ENCODE peak calls at places on chromosomes 7 and 10, in eight cellular contexts. One of them, this sample, is unnamed.

GRCh38 chr7:94655884-94656657 is at the start of gene SGCE:
- DNase-seq in neural progenitor cell: peak
- DNase-seq in mucosa of descending colon: peak
- DNase-seq in choroid plexus epithelial cell: peak
- DNase-seq in upper lobe of right lung: peak
- DNase-seq in natural killer cell: peak
- DNase-seq in uterus: peak
- DNase-seq in lower lobe of right lung: peak
- DNase-seq in this sample: peak

GRCh38 chr7:46220066-46220630 is 299.1 kb upstream of the IGFBP3 start:
- DNase-seq in neural progenitor cell: no peak
- DNase-seq in mucosa of descending colon: no peak
- DNase-seq in choroid plexus epithelial cell: no peak
- DNase-seq in upper lobe of right lung: no peak
- DNase-seq in natural killer cell: no peak
- DNase-seq in uterus: no peak
- DNase-seq in lower lobe of right lung: no peak
- DNase-seq in this sample: no peak

GRCh38 chr7:100620239-100620638 is 7.9 kb downstream of the MOSPD3 start:
- DNase-seq in neural progenitor cell: no peak
- DNase-seq in mucosa of descending colon: no peak
- DNase-seq in choroid plexus epithelial cell: no peak
- DNase-seq in upper lobe of right lung: no peak
- DNase-seq in natural killer cell: no peak
- DNase-seq in uterus: no peak
- DNase-seq in lower lobe of right lung: no peak
- DNase-seq in this sample: no peak

GRCh38 chr10:70255329-70256299 is 22.4 kb upstream of the PPA1 start:
- DNase-seq in neural progenitor cell: no peak
- DNase-seq in mucosa of descending colon: peak
- DNase-seq in choroid plexus epithelial cell: no peak
- DNase-seq in upper lobe of right lung: no peak
- DNase-seq in natural killer cell: no peak
- DNase-seq in uterus: no peak
- DNase-seq in lower lobe of right lung: peak
- DNase-seq in this sample: no peak

GRCh38 chr10:21989453-21990154 is 13.9 kb downstream of the DNAJC1 start:
- DNase-seq in neural progenitor cell: peak
- DNase-seq in mucosa of descending colon: no peak
- DNase-seq in choroid plexus epithelial cell: peak
- DNase-seq in upper lobe of right lung: peak
- DNase-seq in natural killer cell: no peak
- DNase-seq in uterus: peak
- DNase-seq in lower lobe of right lung: peak
- DNase-seq in this sample: no peak

GRCh38 chr7:137360087-137360679 is 16.6 kb upstream of the PTN start:
- DNase-seq in neural progenitor cell: peak
- DNase-seq in mucosa of descending colon: no peak
- DNase-seq in choroid plexus epithelial cell: peak
- DNase-seq in upper lobe of right lung: no peak
- DNase-seq in natural killer cell: no peak
- DNase-seq in uterus: no peak
- DNase-seq in lower lobe of right lung: no peak
- DNase-seq in this sample: no peak

GRCh38 chr7:122791959-122792545 is 89.3 kb upstream of the RNF148 start:
- DNase-seq in neural progenitor cell: peak
- DNase-seq in mucosa of descending colon: no peak
- DNase-seq in choroid plexus epithelial cell: peak
- DNase-seq in upper lobe of right lung: no peak
- DNase-seq in natural killer cell: no peak
- DNase-seq in uterus: no peak
- DNase-seq in lower lobe of right lung: no peak
- DNase-seq in this sample: no peak

GRCh38 chr10:96767611-96768010 is 47.3 kb upstream of the PIK3AP1 start:
- DNase-seq in neural progenitor cell: no peak
- DNase-seq in mucosa of descending colon: no peak
- DNase-seq in choroid plexus epithelial cell: no peak
- DNase-seq in upper lobe of right lung: no peak
- DNase-seq in natural killer cell: no peak
- DNase-seq in uterus: no peak
- DNase-seq in lower lobe of right lung: no peak
- DNase-seq in this sample: no peak

GRCh38 chr10:10477859-10478258 is 539.8 kb upstream of the CELF2 start:
- DNase-seq in neural progenitor cell: no peak
- DNase-seq in mucosa of descending colon: no peak
- DNase-seq in choroid plexus epithelial cell: peak
- DNase-seq in upper lobe of right lung: no peak
- DNase-seq in natural killer cell: no peak
- DNase-seq in uterus: no peak
- DNase-seq in lower lobe of right lung: no peak
- DNase-seq in this sample: no peak

GRCh38 chr7:158013085-158013668 is 574.4 kb downstream of the PTPRN2 start:
- DNase-seq in neural progenitor cell: no peak
- DNase-seq in mucosa of descending colon: no peak
- DNase-seq in choroid plexus epithelial cell: peak
- DNase-seq in upper lobe of right lung: no peak
- DNase-seq in natural killer cell: no peak
- DNase-seq in uterus: no peak
- DNase-seq in lower lobe of right lung: no peak
- DNase-seq in this sample: no peak

GRCh38 chr10:28219241-28219640 is 83.6 kb downstream of the MPP7 start:
- DNase-seq in neural progenitor cell: no peak
- DNase-seq in mucosa of descending colon: no peak
- DNase-seq in choroid plexus epithelial cell: peak
- DNase-seq in upper lobe of right lung: no peak
- DNase-seq in natural killer cell: no peak
- DNase-seq in uterus: no peak
- DNase-seq in lower lobe of right lung: no peak
- DNase-seq in this sample: no peak

GRCh38 chr10:1670541-1671365 is 66.6 kb downstream of the ADARB2 start:
- DNase-seq in neural progenitor cell: no peak
- DNase-seq in mucosa of descending colon: no peak
- DNase-seq in choroid plexus epithelial cell: no peak
- DNase-seq in upper lobe of right lung: no peak
- DNase-seq in natural killer cell: no peak
- DNase-seq in uterus: no peak
- DNase-seq in lower lobe of right lung: no peak
- DNase-seq in this sample: no peak

GRCh38 chr7:156993021-156993924 is 17.2 kb downstream of the MNX1 start:
- DNase-seq in neural progenitor cell: no peak
- DNase-seq in mucosa of descending colon: no peak
- DNase-seq in choroid plexus epithelial cell: peak
- DNase-seq in upper lobe of right lung: peak
- DNase-seq in natural killer cell: no peak
- DNase-seq in uterus: peak
- DNase-seq in lower lobe of right lung: no peak
- DNase-seq in this sample: no peak

GRCh38 chr7:2016021-2016631 is 216.6 kb downstream of the MAD1L1 start:
- DNase-seq in neural progenitor cell: no peak
- DNase-seq in mucosa of descending colon: peak
- DNase-seq in choroid plexus epithelial cell: no peak
- DNase-seq in upper lobe of right lung: peak
- DNase-seq in natural killer cell: peak
- DNase-seq in uterus: no peak
- DNase-seq in lower lobe of right lung: peak
- DNase-seq in this sample: no peak

GRCh38 chr7:101486764-101487458 is 124.2 kb downstream of the COL26A1 start:
- DNase-seq in neural progenitor cell: no peak
- DNase-seq in mucosa of descending colon: no peak
- DNase-seq in choroid plexus epithelial cell: no peak
- DNase-seq in upper lobe of right lung: no peak
- DNase-seq in natural killer cell: no peak
- DNase-seq in uterus: peak
- DNase-seq in lower lobe of right lung: no peak
- DNase-seq in this sample: no peak

GRCh38 chr7:78510580-78511188 is 712.1 kb downstream of the PHTF2 start:
- DNase-seq in neural progenitor cell: peak
- DNase-seq in mucosa of descending colon: peak
- DNase-seq in choroid plexus epithelial cell: peak
- DNase-seq in upper lobe of right lung: no peak
- DNase-seq in natural killer cell: no peak
- DNase-seq in uterus: no peak
- DNase-seq in lower lobe of right lung: no peak
- DNase-seq in this sample: no peak

GRCh38 chr10:104092749-104093148 is 7.1 kb upstream of the COL17A1 start:
- DNase-seq in neural progenitor cell: no peak
- DNase-seq in mucosa of descending colon: no peak
- DNase-seq in choroid plexus epithelial cell: no peak
- DNase-seq in upper lobe of right lung: no peak
- DNase-seq in natural killer cell: no peak
- DNase-seq in uterus: no peak
- DNase-seq in lower lobe of right lung: no peak
- DNase-seq in this sample: no peak

GRCh38 chr7:151207315-151207714 is 3.0 kb downstream of the H2BK1 start:
- DNase-seq in neural progenitor cell: no peak
- DNase-seq in mucosa of descending colon: no peak
- DNase-seq in choroid plexus epithelial cell: no peak
- DNase-seq in upper lobe of right lung: no peak
- DNase-seq in natural killer cell: no peak
- DNase-seq in uterus: no peak
- DNase-seq in lower lobe of right lung: no peak
- DNase-seq in this sample: no peak

GRCh38 chr7:66267249-66267648 is 62.1 kb downstream of the TPST1 start:
- DNase-seq in neural progenitor cell: no peak
- DNase-seq in mucosa of descending colon: no peak
- DNase-seq in choroid plexus epithelial cell: peak
- DNase-seq in upper lobe of right lung: no peak
- DNase-seq in natural killer cell: no peak
- DNase-seq in uterus: peak
- DNase-seq in lower lobe of right lung: no peak
- DNase-seq in this sample: no peak

GRCh38 chr10:105605104-105605503 is 964.0 kb downstream of the SORCS3 start:
- DNase-seq in neural progenitor cell: no peak
- DNase-seq in mucosa of descending colon: no peak
- DNase-seq in choroid plexus epithelial cell: no peak
- DNase-seq in upper lobe of right lung: no peak
- DNase-seq in natural killer cell: no peak
- DNase-seq in uterus: no peak
- DNase-seq in lower lobe of right lung: no peak
- DNase-seq in this sample: no peak
- TF ChIP-seq CTCF in neural progenitor cell: no peak
- TF ChIP-seq CTCF in mucosa of descending colon: no peak
- TF ChIP-seq CTCF in choroid plexus epithelial cell: no peak
- TF ChIP-seq CTCF in upper lobe of right lung: no peak
- TF ChIP-seq CTCF in natural killer cell: no peak
- TF ChIP-seq CTCF in uterus: no peak
- TF ChIP-seq CTCF in lower lobe of right lung: no peak
- TF ChIP-seq CTCF in this sample: no peak

DNA sequence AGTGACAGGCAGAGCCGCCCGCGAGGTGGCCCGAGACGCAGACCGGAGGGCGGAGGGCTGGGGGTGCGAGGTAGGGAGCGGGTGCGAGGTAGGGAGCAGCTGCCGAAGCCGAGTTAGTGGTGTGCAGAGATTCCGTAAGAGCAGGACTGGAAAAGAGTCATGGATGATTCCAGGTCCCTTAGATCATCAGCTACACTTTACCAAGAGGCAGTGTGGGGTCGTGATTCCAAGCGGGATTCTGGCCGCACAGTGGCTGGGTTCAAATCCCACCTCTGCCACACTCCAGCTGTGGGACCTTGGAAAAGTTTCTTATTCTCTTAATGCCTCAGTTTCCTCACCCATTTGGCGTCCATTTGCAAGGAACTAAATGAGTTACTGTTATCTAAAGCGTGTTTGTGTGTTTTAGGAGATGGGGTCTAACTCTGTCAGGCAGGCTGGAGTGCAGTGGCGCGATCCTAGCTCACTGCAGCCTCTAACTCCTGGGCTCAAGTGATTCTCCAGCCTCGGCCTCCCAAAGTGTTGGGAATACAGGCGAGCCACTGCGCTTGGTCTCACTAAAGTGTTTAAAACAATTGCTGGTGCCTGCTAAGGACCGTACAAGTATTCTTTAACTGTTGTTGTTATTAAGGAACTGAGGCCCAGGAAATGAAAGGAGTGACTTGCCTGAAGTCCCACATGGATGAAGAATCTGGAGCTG is 1.1 kb downstream of the NDUFB2 start:
- DNase-seq in neural progenitor cell: no peak
- DNase-seq in mucosa of descending colon: no peak
- DNase-seq in choroid plexus epithelial cell: peak
- DNase-seq in upper lobe of right lung: no peak
- DNase-seq in natural killer cell: no peak
- DNase-seq in uterus: no peak
- DNase-seq in lower lobe of right lung: no peak
- DNase-seq in this sample: no peak
- TF ChIP-seq CTCF in neural progenitor cell: no peak
- TF ChIP-seq CTCF in mucosa of descending colon: no peak
- TF ChIP-seq CTCF in choroid plexus epithelial cell: no peak
- TF ChIP-seq CTCF in upper lobe of right lung: no peak
- TF ChIP-seq CTCF in natural killer cell: no peak
- TF ChIP-seq CTCF in uterus: no peak
- TF ChIP-seq CTCF in lower lobe of right lung: no peak
- TF ChIP-seq CTCF in this sample: no peak

GRCh38 chr7:138865843-138866242 is 67.8 kb upstream of the ATP6V0A4 start:
- DNase-seq in neural progenitor cell: no peak
- DNase-seq in mucosa of descending colon: no peak
- DNase-seq in choroid plexus epithelial cell: peak
- DNase-seq in upper lobe of right lung: no peak
- DNase-seq in natural killer cell: no peak
- DNase-seq in uterus: no peak
- DNase-seq in lower lobe of right lung: no peak
- DNase-seq in this sample: no peak
- TF ChIP-seq CTCF in neural progenitor cell: peak
- TF ChIP-seq CTCF in mucosa of descending colon: no peak
- TF ChIP-seq CTCF in choroid plexus epithelial cell: peak
- TF ChIP-seq CTCF in upper lobe of right lung: peak
- TF ChIP-seq CTCF in natural killer cell: no peak
- TF ChIP-seq CTCF in uterus: no peak
- TF ChIP-seq CTCF in lower lobe of right lung: peak
- TF ChIP-seq CTCF in this sample: peak

DNA sequence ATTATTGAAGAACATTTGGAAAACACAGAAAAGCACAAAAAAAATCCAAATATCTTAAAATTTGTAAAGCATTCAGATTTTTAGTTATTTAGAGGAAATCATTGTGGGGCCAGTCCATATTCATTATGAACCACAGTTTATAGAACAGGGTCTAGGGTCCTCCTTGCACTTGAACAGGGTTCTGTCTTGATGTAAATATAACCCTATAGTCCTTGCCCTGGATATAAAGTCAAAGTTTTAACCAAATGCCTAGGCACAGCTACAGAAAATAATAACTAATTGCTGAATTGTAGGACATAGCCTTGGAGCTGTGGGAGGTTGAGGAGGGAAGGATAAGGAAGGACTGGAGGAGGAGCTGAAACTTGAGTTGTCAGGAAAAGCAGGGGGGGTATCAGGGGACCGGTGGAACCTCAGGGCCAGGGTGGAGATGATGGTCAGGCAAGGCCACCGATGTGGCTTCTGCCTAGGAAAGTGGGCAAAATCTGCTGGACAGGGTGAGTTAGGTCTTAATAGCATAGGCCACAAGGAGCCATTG is 25.7 kb downstream of the CASP7 start:
- DNase-seq in neural progenitor cell: no peak
- DNase-seq in mucosa of descending colon: no peak
- DNase-seq in choroid plexus epithelial cell: no peak
- DNase-seq in upper lobe of right lung: no peak
- DNase-seq in natural killer cell: no peak
- DNase-seq in uterus: no peak
- DNase-seq in lower lobe of right lung: no peak
- DNase-seq in this sample: no peak
- TF ChIP-seq CTCF in neural progenitor cell: no peak
- TF ChIP-seq CTCF in mucosa of descending colon: no peak
- TF ChIP-seq CTCF in choroid plexus epithelial cell: no peak
- TF ChIP-seq CTCF in upper lobe of right lung: no peak
- TF ChIP-seq CTCF in natural killer cell: peak
- TF ChIP-seq CTCF in uterus: no peak
- TF ChIP-seq CTCF in lower lobe of right lung: no peak
- TF ChIP-seq CTCF in this sample: no peak

GRCh38 chr10:63105811-63106755 is 27.0 kb upstream of the NRBF2 start:
- DNase-seq in neural progenitor cell: peak
- DNase-seq in mucosa of descending colon: no peak
- DNase-seq in choroid plexus epithelial cell: peak
- DNase-seq in upper lobe of right lung: no peak
- DNase-seq in natural killer cell: no peak
- DNase-seq in uterus: peak
- DNase-seq in lower lobe of right lung: no peak
- DNase-seq in this sample: no peak
- TF ChIP-seq CTCF in neural progenitor cell: no peak
- TF ChIP-seq CTCF in mucosa of descending colon: no peak
- TF ChIP-seq CTCF in choroid plexus epithelial cell: no peak
- TF ChIP-seq CTCF in upper lobe of right lung: no peak
- TF ChIP-seq CTCF in natural killer cell: no peak
- TF ChIP-seq CTCF in uterus: no peak
- TF ChIP-seq CTCF in lower lobe of right lung: no peak
- TF ChIP-seq CTCF in this sample: no peak

This sample was measured in GM12864.